ENCODE peak calls at places on chromosomes 16 and 17, in five cellular contexts. One of them, this sample, is unnamed.

GRCh38 chr16:46857261-46857962 is 26.4 kb upstream of the C16orf87 start:
- DNase-seq in AG08396: peak; percentile 77
- DNase-seq in amniotic epithelial cell: peak; percentile 70
- DNase-seq in stimulated activated CD4-positive, alpha-beta T cell treated with anti-CD3 and anti-CD28 coated beads, Interleukin-2, amount 100 ng/mL, for 48 hours: no peak
- DNase-seq in stimulated activated CD8-positive, alpha-beta memory T cell treated with anti-CD3 and anti-CD28 coated beads, Interleukin-4, amount 100 ng/mL, for 24 hours: no peak
- DNase-seq in this sample: peak; percentile 41

GRCh38 chr16:87741700-87742415 is 23.9 kb downstream of the KLHDC4 start:
- DNase-seq in stimulated activated CD4-positive, alpha-beta T cell treated with anti-CD3 and anti-CD28 coated beads, Interleukin-2, amount 100 ng/mL, for 48 hours: no peak
- DNase-seq in AG08396: no peak
- DNase-seq in stimulated activated CD8-positive, alpha-beta memory T cell treated with anti-CD3 and anti-CD28 coated beads, Interleukin-4, amount 100 ng/mL, for 24 hours: no peak
- DNase-seq in amniotic epithelial cell: no peak
- DNase-seq in this sample: no peak

GRCh38 chr17:79001190-79002020 is 8.2 kb downstream of the CANT1 start:
- DNase-seq in stimulated activated CD8-positive, alpha-beta memory T cell treated with anti-CD3 and anti-CD28 coated beads, Interleukin-4, amount 100 ng/mL, for 24 hours: no peak
- DNase-seq in AG08396: no peak
- DNase-seq in amniotic epithelial cell: no peak
- DNase-seq in stimulated activated CD4-positive, alpha-beta T cell treated with anti-CD3 and anti-CD28 coated beads, Interleukin-2, amount 100 ng/mL, for 48 hours: no peak
- DNase-seq in this sample: no peak

GRCh38 chr17:64950871-64951270 is 31.6 kb upstream of the LRRC37A3 start:
- DNase-seq in AG08396: no peak
- DNase-seq in stimulated activated CD8-positive, alpha-beta memory T cell treated with anti-CD3 and anti-CD28 coated beads, Interleukin-4, amount 100 ng/mL, for 24 hours: no peak
- DNase-seq in stimulated activated CD4-positive, alpha-beta T cell treated with anti-CD3 and anti-CD28 coated beads, Interleukin-2, amount 100 ng/mL, for 48 hours: no peak
- DNase-seq in amniotic epithelial cell: no peak
- DNase-seq in this sample: no peak

GRCh38 chr17:68763551-68763950 is 162.4 kb upstream of the FAM20A start:
- DNase-seq in stimulated activated CD8-positive, alpha-beta memory T cell treated with anti-CD3 and anti-CD28 coated beads, Interleukin-4, amount 100 ng/mL, for 24 hours: no peak
- DNase-seq in amniotic epithelial cell: peak; percentile 67
- DNase-seq in stimulated activated CD4-positive, alpha-beta T cell treated with anti-CD3 and anti-CD28 coated beads, Interleukin-2, amount 100 ng/mL, for 48 hours: no peak
- DNase-seq in AG08396: no peak
- DNase-seq in this sample: peak; percentile 14

GRCh38 chr16:17396762-17397498 is 73.8 kb downstream of the XYLT1 start:
- DNase-seq in AG08396: no peak
- DNase-seq in stimulated activated CD4-positive, alpha-beta T cell treated with anti-CD3 and anti-CD28 coated beads, Interleukin-2, amount 100 ng/mL, for 48 hours: no peak
- DNase-seq in stimulated activated CD8-positive, alpha-beta memory T cell treated with anti-CD3 and anti-CD28 coated beads, Interleukin-4, amount 100 ng/mL, for 24 hours: no peak
- DNase-seq in amniotic epithelial cell: peak; percentile 61
- DNase-seq in this sample: no peak

GRCh38 chr17:21296097-21297025 is 11.8 kb downstream of the MAP2K3 start:
- DNase-seq in amniotic epithelial cell: peak; percentile 24
- DNase-seq in stimulated activated CD4-positive, alpha-beta T cell treated with anti-CD3 and anti-CD28 coated beads, Interleukin-2, amount 100 ng/mL, for 48 hours: no peak
- DNase-seq in AG08396: no peak
- DNase-seq in stimulated activated CD8-positive, alpha-beta memory T cell treated with anti-CD3 and anti-CD28 coated beads, Interleukin-4, amount 100 ng/mL, for 24 hours: no peak
- DNase-seq in this sample: no peak

GRCh38 chr16:55875273-55875672 is at the start of gene CES5A:
- DNase-seq in amniotic epithelial cell: no peak
- DNase-seq in stimulated activated CD8-positive, alpha-beta memory T cell treated with anti-CD3 and anti-CD28 coated beads, Interleukin-4, amount 100 ng/mL, for 24 hours: no peak
- DNase-seq in AG08396: no peak
- DNase-seq in stimulated activated CD4-positive, alpha-beta T cell treated with anti-CD3 and anti-CD28 coated beads, Interleukin-2, amount 100 ng/mL, for 48 hours: no peak
- DNase-seq in this sample: no peak

GRCh38 chr17:66716236-66717026 is 118.5 kb upstream of the CACNG5 start:
- DNase-seq in amniotic epithelial cell: peak; percentile 42
- DNase-seq in stimulated activated CD8-positive, alpha-beta memory T cell treated with anti-CD3 and anti-CD28 coated beads, Interleukin-4, amount 100 ng/mL, for 24 hours: no peak
- DNase-seq in AG08396: no peak
- DNase-seq in stimulated activated CD4-positive, alpha-beta T cell treated with anti-CD3 and anti-CD28 coated beads, Interleukin-2, amount 100 ng/mL, for 48 hours: no peak
- DNase-seq in this sample: no peak

GRCh38 chr16:11136600-11136999 is 119.4 kb downstream of the SOCS1 start:
- DNase-seq in amniotic epithelial cell: no peak
- DNase-seq in AG08396: no peak
- DNase-seq in stimulated activated CD8-positive, alpha-beta memory T cell treated with anti-CD3 and anti-CD28 coated beads, Interleukin-4, amount 100 ng/mL, for 24 hours: no peak
- DNase-seq in stimulated activated CD4-positive, alpha-beta T cell treated with anti-CD3 and anti-CD28 coated beads, Interleukin-2, amount 100 ng/mL, for 48 hours: no peak
- DNase-seq in this sample: no peak

GRCh38 chr17:64504769-64505319 is 1.2 kb downstream of the DDX5 start:
- DNase-seq in AG08396: no peak
- DNase-seq in stimulated activated CD8-positive, alpha-beta memory T cell treated with anti-CD3 and anti-CD28 coated beads, Interleukin-4, amount 100 ng/mL, for 24 hours: no peak
- DNase-seq in amniotic epithelial cell: peak; percentile 87
- DNase-seq in stimulated activated CD4-positive, alpha-beta T cell treated with anti-CD3 and anti-CD28 coated beads, Interleukin-2, amount 100 ng/mL, for 48 hours: no peak
- DNase-seq in this sample: no peak